ENCODE peak calls at places on chromosomes 5 and 9, in seven cellular contexts. G, F, C, P, L, V and I are unnamed samples.

GRCh38 chr5:84487963-84488362 is 103.3 kb upstream of the EDIL3 start:
- DNase-seq in L (no peak), F (peak), P (no peak), V (no peak), G (no peak), C (no peak), I (no peak)

GRCh38 chr5:171524461-171524860 is 105.0 kb downstream of the FGF18 start:
- DNase-seq in L (peak), V (no peak), C (no peak), F (peak), P (no peak), G (no peak), I (no peak)

GRCh38 chr9:77898864-77899263 is 132.7 kb downstream of the GNAQ start:
- DNase-seq in C (no peak), V (no peak), P (no peak), G (no peak), F (no peak), L (no peak), I (no peak)

GRCh38 chr5:55535199-55535905 is 588 bp upstream of the PLPP1 start:
- DNase-seq in G (no peak), F (no peak), L (no peak), P (no peak), V (no peak), C (no peak), I (peak)

GRCh38 chr5:150637245-150638052 is 3.0 kb upstream of the SYNPO start:
- DNase-seq in L (peak), P (peak), V (no peak), G (no peak), C (no peak), F (no peak), I (peak)

GRCh38 chr9:93020785-93021670 is 37.5 kb upstream of the SUSD3 start:
- DNase-seq in V (no peak), G (no peak), F (peak), C (no peak), L (no peak), P (no peak), I (peak)

GRCh38 chr5:146461319-146461718 is 14.2 kb downstream of the TCERG1 start:
- DNase-seq in C (no peak), P (no peak), F (no peak), V (no peak), G (no peak), L (no peak), I (no peak)

GRCh38 chr9:83219154-83219923 is 156.4 kb upstream of the RASEF start:
- DNase-seq in C (peak), V (peak), F (peak), G (peak), P (peak), L (peak), I (peak)

GRCh38 chr5:15995206-15996052 is 184.2 kb downstream of the MARCHF11 start:
- DNase-seq in P (no peak), F (no peak), L (no peak), V (no peak), C (no peak), G (no peak), I (no peak)

GRCh38 chr9:32424616-32425015 is 40.2 kb downstream of the ACO1 start:
- DNase-seq in P (no peak), V (no peak), G (no peak), C (no peak), L (no peak), F (no peak), I (no peak)

GRCh38 chr5:138520971-138521370 is 22.1 kb downstream of the ETF1 start:
- DNase-seq in P (no peak), G (no peak), F (no peak), L (no peak), V (no peak), C (no peak), I (no peak)

GRCh38 chr5:170821257-170821800 is 37.8 kb downstream of the GABRP start:
- DNase-seq in C (no peak), G (no peak), L (peak), P (no peak), V (no peak), F (no peak), I (no peak)

GRCh38 chr9:33209394-33209793 is 30.6 kb upstream of the SPINK4 start:
- DNase-seq in V (no peak), G (no peak), L (no peak), F (no peak), P (no peak), C (no peak), I (no peak)

GRCh38 chr9:133727876-133728441 is 10.2 kb downstream of the SARDH start:
- DNase-seq in V (no peak), L (no peak), P (peak), G (peak), F (no peak), C (peak), I (no peak)

GRCh38 chr9:133730994-133731715 is 7.0 kb downstream of the SARDH start:
- DNase-seq in L (no peak), G (peak), V (no peak), P (peak), F (no peak), C (no peak), I (no peak)

GRCh38 chr9:133731876-133732321 is 6.3 kb downstream of the SARDH start:
- DNase-seq in F (no peak), G (peak), C (no peak), V (peak), L (no peak), P (peak), I (peak)

GRCh38 chr9:133728856-133729645 is 9.1 kb downstream of the SARDH start:
- DNase-seq in V (no peak), G (peak), C (no peak), L (no peak), P (peak), F (no peak), I (no peak)

DNA sequence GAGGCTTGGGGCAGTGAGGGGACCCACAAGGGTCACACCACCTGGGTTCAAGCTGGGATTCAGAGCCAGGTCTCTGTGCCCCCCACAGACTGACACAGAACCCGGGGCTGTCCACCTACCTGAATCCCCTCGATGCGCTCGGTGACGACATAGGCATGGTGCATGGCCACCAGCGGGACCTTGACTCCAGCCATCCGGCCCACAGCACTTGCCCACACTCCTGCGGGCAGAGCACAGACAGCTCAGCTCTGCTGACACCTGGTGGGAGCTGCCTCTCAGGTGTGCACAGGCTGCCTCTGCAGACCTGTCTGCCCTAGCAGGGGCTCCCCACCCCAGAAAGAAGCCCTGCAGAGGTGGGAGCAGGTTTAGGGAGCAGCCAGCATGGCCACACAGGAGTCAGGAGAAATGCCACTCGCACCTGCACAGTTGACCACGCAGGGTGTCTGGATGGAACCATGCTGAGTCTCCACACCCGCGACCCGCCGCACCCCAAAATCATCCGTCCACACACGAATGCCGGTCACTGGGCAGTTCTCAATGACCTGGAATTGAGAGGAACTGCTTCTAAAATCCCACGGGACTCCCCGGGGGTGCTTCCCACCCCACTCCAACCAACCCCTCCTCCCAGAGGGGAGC is 8.4 kb downstream of the SARDH start:
- DNase-seq in P (peak), V (no peak), L (no peak), C (no peak), G (peak), F (no peak), I (peak)
- TF ChIP-seq POLR2A in P (no peak), V (no peak), L (no peak), C (no peak), G (no peak), F (no peak), I (no peak)

DNA sequence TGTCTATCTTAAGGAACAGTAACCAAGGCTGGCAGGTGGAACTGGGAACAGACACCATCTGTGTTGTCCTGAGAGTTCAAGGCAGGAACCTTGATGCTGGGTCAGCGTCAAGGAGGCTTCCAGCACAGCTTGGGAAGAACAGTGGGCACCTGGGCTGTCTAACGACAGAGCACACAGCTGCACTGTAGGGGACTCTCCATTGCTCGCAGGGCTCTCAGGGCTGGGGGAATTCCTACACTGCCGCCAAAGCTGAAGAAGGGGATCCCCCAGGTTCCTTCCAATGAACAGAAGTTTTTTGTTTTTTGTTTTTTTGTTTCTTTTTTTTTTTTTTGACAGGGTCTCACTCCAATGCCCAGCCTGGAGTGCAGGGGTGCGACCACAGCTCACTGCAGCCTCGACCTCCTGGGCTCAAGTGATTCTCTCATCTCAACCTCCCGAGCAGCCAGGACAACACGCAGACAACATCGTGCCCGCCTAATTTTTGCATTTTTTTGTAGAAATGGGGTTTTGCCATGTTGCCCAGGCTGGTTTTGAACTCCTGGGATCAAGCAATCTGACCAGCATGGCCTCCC is 81.9 kb downstream of the PTPN3 start:
- DNase-seq in V (no peak), P (no peak), F (no peak), L (no peak), G (peak), C (no peak), I (no peak)
- H3K4me3 ChIP-seq in V (no peak), P (no peak), F (peak), L (no peak), G (no peak), C (no peak), I (no peak)

GRCh38 chr5:88863523-88863922 is 19.5 kb downstream of the MEF2C start:
- DNase-seq in F (no peak), G (no peak), C (no peak), L (no peak), P (no peak), V (no peak), I (no peak)
- TF ChIP-seq POLR2A in F (no peak), G (no peak), C (no peak), L (no peak), P (no peak), V (no peak), I (no peak)

DNA sequence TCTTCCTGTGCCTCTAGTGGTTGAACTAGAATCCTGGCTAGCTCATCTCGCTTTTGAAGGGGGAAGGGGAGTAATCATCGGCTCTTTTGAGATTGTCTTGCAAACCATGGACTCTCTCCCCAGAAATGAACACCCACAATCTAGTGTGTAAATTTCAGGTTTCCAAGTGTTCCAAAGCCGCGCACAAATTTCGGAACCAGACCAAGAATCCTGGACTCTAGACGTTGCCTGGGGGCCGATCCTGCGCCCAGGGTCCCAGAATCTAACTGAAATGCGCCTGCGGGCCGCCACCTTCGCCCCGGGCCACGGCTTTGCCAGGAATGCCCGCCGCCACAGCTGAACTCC is 4.8 kb upstream of the FOXE1 start:
- DNase-seq in V (no peak), P (no peak), L (no peak), F (no peak), G (no peak), C (no peak), I (no peak)
- H3K4me3 ChIP-seq in V (no peak), P (peak), L (peak), F (peak), G (no peak), C (peak), I (no peak)

DNA sequence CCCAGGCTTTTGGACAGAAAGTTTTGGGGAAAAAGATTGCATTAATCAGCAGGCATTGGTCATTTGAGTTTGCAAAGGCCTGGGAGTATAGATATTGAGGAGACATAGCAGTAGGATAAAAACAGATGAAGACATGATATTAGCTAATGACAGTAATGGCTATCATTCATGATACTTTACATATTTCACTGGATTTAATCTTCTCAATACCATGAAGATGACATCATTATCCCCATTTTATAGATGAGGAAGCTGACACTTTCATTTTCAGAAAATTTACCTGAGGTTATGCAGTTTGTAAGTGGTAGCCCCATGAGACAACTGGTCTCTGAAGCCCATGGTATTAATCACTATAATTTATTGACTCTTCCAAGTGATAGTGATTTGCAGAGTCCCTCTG is 23.0 kb downstream of the GLRA1 start:
- DNase-seq in L (no peak), F (no peak), P (no peak), G (no peak), V (no peak), C (no peak), I (no peak)
- TF ChIP-seq POLR2A in L (no peak), F (no peak), P (no peak), G (no peak), V (no peak), C (no peak), I (no peak)

DNA sequence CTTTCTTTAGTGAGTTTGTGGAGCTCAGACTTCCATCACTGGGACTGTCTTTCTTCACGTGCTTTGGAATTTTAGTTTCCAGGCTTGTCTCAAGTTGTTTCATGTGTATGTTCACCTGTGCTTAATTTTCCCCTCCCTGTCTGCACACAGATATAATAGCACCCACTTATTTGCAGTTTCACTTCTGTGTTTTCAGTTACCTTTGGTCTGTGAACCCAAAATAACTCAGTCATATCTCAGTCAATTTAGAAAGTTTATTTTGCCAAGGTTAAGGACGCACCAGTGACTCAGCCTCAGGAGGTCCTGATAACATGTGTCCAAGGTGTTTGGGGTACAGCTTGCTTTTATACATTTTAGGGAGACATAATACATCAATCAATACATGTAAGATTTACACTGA is 330.4 kb downstream of the ICE1 start:
- DNase-seq in F (no peak), L (no peak), P (no peak), G (no peak), V (no peak), C (no peak), I (no peak)
- H3K4me3 ChIP-seq in F (no peak), L (no peak), P (no peak), G (no peak), V (no peak), C (no peak), I (no peak)

GRCh38 chr5:140400730-140401361 is 787 bp upstream of the ANKHD1 start:
- DNase-seq in L (peak), P (peak), G (peak), V (peak), C (peak), F (peak), I (peak)
- TF ChIP-seq POLR2A in L (no peak), P (no peak), G (no peak), V (peak), C (no peak), F (peak), I (peak)